ENCODE peak calls at places on chromosome 10, in nine cellular contexts. One of them, this sample, is unnamed.
A peak's percentile ranks its signal among the peaks of the same experiment; 100 is the strongest.

GRCh38 chr10:34489973-34490372 is 325.1 kb downstream of the PARD3 start:
- DNase-seq in AG09319: no peak
- DNase-seq in pancreas: no peak
- DNase-seq in upper lobe of left lung: no peak
- DNase-seq in fibroblast of the aortic adventitia: peak; percentile 61
- DNase-seq in AG04450: peak; percentile 8
- DNase-seq in CD8-positive, alpha-beta T cell: no peak
- DNase-seq in GM13976: no peak
- DNase-seq in adrenal gland: no peak
- DNase-seq in this sample: no peak

GRCh38 chr10:127922675-127923366 is 15.9 kb downstream of the PTPRE start:
- DNase-seq in AG09319: peak; percentile 36
- DNase-seq in CD8-positive, alpha-beta T cell: no peak
- DNase-seq in fibroblast of the aortic adventitia: peak; percentile 62
- DNase-seq in AG04450: no peak
- DNase-seq in pancreas: no peak
- DNase-seq in GM13976: no peak
- DNase-seq in adrenal gland: peak; percentile 92
- DNase-seq in upper lobe of left lung: peak; percentile 75
- DNase-seq in this sample: no peak

GRCh38 chr10:99539820-99540219 is 7.1 kb downstream of the NKX2-3 start:
- DNase-seq in pancreas: no peak
- DNase-seq in AG04450: no peak
- DNase-seq in CD8-positive, alpha-beta T cell: no peak
- DNase-seq in AG09319: no peak
- DNase-seq in GM13976: no peak
- DNase-seq in upper lobe of left lung: no peak
- DNase-seq in adrenal gland: no peak
- DNase-seq in fibroblast of the aortic adventitia: no peak
- DNase-seq in this sample: no peak

GRCh38 chr10:74208997-74209396 is 58.0 kb downstream of the ADK start:
- DNase-seq in AG09319: no peak
- DNase-seq in GM13976: no peak
- DNase-seq in fibroblast of the aortic adventitia: no peak
- DNase-seq in AG04450: no peak
- DNase-seq in adrenal gland: no peak
- DNase-seq in upper lobe of left lung: no peak
- DNase-seq in pancreas: no peak
- DNase-seq in CD8-positive, alpha-beta T cell: no peak
- DNase-seq in this sample: no peak

GRCh38 chr10:86064931-86065662 is 301.5 kb downstream of the GRID1 start:
- DNase-seq in AG09319: no peak
- DNase-seq in GM13976: no peak
- DNase-seq in upper lobe of left lung: no peak
- DNase-seq in pancreas: no peak
- DNase-seq in fibroblast of the aortic adventitia: no peak
- DNase-seq in adrenal gland: no peak
- DNase-seq in CD8-positive, alpha-beta T cell: no peak
- DNase-seq in AG04450: no peak
- DNase-seq in this sample: no peak

GRCh38 chr10:114073787-114074186 is 30.1 kb downstream of the ADRB1 start:
- DNase-seq in fibroblast of the aortic adventitia: no peak
- DNase-seq in CD8-positive, alpha-beta T cell: peak; percentile 24
- DNase-seq in GM13976: no peak
- DNase-seq in upper lobe of left lung: peak; percentile 42
- DNase-seq in adrenal gland: no peak
- DNase-seq in AG04450: no peak
- DNase-seq in AG09319: no peak
- DNase-seq in pancreas: no peak
- DNase-seq in this sample: no peak

GRCh38 chr10:116868722-116869121 is 19.4 kb downstream of the ENO4 start:
- DNase-seq in AG04450: no peak
- DNase-seq in pancreas: no peak
- DNase-seq in CD8-positive, alpha-beta T cell: no peak
- DNase-seq in upper lobe of left lung: no peak
- DNase-seq in AG09319: no peak
- DNase-seq in fibroblast of the aortic adventitia: no peak
- DNase-seq in GM13976: no peak
- DNase-seq in adrenal gland: no peak
- DNase-seq in this sample: no peak

GRCh38 chr10:100038561-100039071 is 28.9 kb upstream of the DNMBP start:
- DNase-seq in AG09319: no peak
- DNase-seq in CD8-positive, alpha-beta T cell: no peak
- DNase-seq in pancreas: no peak
- DNase-seq in fibroblast of the aortic adventitia: peak; percentile 32
- DNase-seq in adrenal gland: no peak
- DNase-seq in upper lobe of left lung: no peak
- DNase-seq in GM13976: no peak
- DNase-seq in AG04450: no peak
- DNase-seq in this sample: no peak

GRCh38 chr10:29344073-29344820 is 55.4 kb downstream of the LYZL1 start:
- DNase-seq in CD8-positive, alpha-beta T cell: no peak
- DNase-seq in AG09319: peak; percentile 5
- DNase-seq in upper lobe of left lung: no peak
- DNase-seq in AG04450: no peak
- DNase-seq in fibroblast of the aortic adventitia: peak; percentile 25
- DNase-seq in pancreas: no peak
- DNase-seq in GM13976: no peak
- DNase-seq in adrenal gland: peak; percentile 28
- DNase-seq in this sample: no peak

GRCh38 chr10:113557389-113558321 is 4.8 kb downstream of the HABP2 start:
- DNase-seq in fibroblast of the aortic adventitia: no peak
- DNase-seq in adrenal gland: peak; percentile 44
- DNase-seq in GM13976: no peak
- DNase-seq in AG04450: no peak
- DNase-seq in pancreas: no peak
- DNase-seq in CD8-positive, alpha-beta T cell: no peak
- DNase-seq in AG09319: no peak
- DNase-seq in upper lobe of left lung: no peak
- DNase-seq in this sample: no peak

GRCh38 chr10:58954163-58954562 is 222.3 kb upstream of the PHYHIPL start:
- DNase-seq in pancreas: no peak
- DNase-seq in GM13976: no peak
- DNase-seq in AG09319: no peak
- DNase-seq in fibroblast of the aortic adventitia: no peak
- DNase-seq in upper lobe of left lung: no peak
- DNase-seq in adrenal gland: no peak
- DNase-seq in AG04450: no peak
- DNase-seq in CD8-positive, alpha-beta T cell: no peak
- DNase-seq in this sample: no peak

GRCh38 chr10:105611244-105611798 is 970.2 kb downstream of the SORCS3 start:
- DNase-seq in upper lobe of left lung: no peak
- DNase-seq in fibroblast of the aortic adventitia: no peak
- DNase-seq in AG09319: no peak
- DNase-seq in AG04450: no peak
- DNase-seq in adrenal gland: no peak
- DNase-seq in pancreas: no peak
- DNase-seq in GM13976: no peak
- DNase-seq in CD8-positive, alpha-beta T cell: no peak
- DNase-seq in this sample: no peak

GRCh38 chr10:132375795-132376297 is 21.2 kb upstream of the PWWP2B start:
- DNase-seq in fibroblast of the aortic adventitia: no peak
- DNase-seq in pancreas: no peak
- DNase-seq in upper lobe of left lung: no peak
- DNase-seq in GM13976: no peak
- DNase-seq in adrenal gland: no peak
- DNase-seq in AG04450: no peak
- DNase-seq in CD8-positive, alpha-beta T cell: no peak
- DNase-seq in AG09319: no peak
- DNase-seq in this sample: no peak

GRCh38 chr10:86079088-86079487 is 287.5 kb downstream of the GRID1 start:
- DNase-seq in pancreas: no peak
- DNase-seq in AG09319: no peak
- DNase-seq in adrenal gland: no peak
- DNase-seq in upper lobe of left lung: no peak
- DNase-seq in AG04450: no peak
- DNase-seq in CD8-positive, alpha-beta T cell: no peak
- DNase-seq in GM13976: no peak
- DNase-seq in fibroblast of the aortic adventitia: no peak
- DNase-seq in this sample: no peak

GRCh38 chr10:131885391-131886165 is 15.2 kb upstream of the PPP2R2D start:
- DNase-seq in AG04450: peak; percentile 13
- DNase-seq in pancreas: peak; percentile 94
- DNase-seq in CD8-positive, alpha-beta T cell: peak; percentile 78
- DNase-seq in upper lobe of left lung: peak; percentile 95
- DNase-seq in AG09319: no peak
- DNase-seq in fibroblast of the aortic adventitia: peak; percentile 48
- DNase-seq in GM13976: peak; percentile 90
- DNase-seq in adrenal gland: peak; percentile 70
- DNase-seq in this sample: peak; percentile 85

GRCh38 chr10:76086571-76087260 is 655.3 kb downstream of the LRMDA start:
- DNase-seq in CD8-positive, alpha-beta T cell: no peak
- DNase-seq in fibroblast of the aortic adventitia: peak; percentile 94
- DNase-seq in upper lobe of left lung: no peak
- DNase-seq in pancreas: no peak
- DNase-seq in AG09319: no peak
- DNase-seq in AG04450: peak; percentile 18
- DNase-seq in adrenal gland: peak; percentile 90
- DNase-seq in GM13976: peak; percentile 25
- DNase-seq in this sample: no peak

DNA sequence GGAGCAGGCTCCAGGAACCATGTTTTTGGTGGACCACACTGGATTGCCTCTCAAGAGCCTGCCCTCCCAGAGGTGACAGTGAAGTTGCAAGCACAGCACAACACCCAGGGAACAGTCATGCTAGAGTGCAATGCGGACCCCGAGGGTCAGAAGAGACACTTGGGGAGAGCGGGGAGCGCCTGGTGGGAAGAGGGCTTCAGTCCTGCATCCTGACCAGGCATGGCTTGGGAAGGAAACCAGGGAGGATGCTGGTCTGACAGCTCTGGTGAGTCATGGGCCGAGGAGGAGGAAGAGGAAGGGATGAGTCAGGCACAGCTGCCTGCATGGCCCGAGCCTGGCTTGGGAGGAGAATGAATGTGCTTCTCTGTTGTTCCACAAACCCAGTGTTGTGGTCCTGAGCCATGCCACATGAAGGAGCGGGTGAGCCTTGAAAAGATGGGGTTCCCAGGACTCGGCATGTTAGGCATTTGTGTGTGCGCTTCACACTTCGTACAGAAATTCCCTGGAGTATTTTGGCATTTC is 29.5 kb upstream of the ANKRD2 start:
- DNase-seq in fibroblast of the aortic adventitia: peak; percentile 92
- DNase-seq in CD8-positive, alpha-beta T cell: no peak
- DNase-seq in AG04450: peak; percentile 84
- DNase-seq in adrenal gland: peak; percentile 93
- DNase-seq in GM13976: no peak
- DNase-seq in upper lobe of left lung: no peak
- DNase-seq in pancreas: no peak
- DNase-seq in AG09319: peak; percentile 65
- DNase-seq in this sample: no peak
- TF ChIP-seq CTCF in fibroblast of the aortic adventitia: no peak
- TF ChIP-seq CTCF in CD8-positive, alpha-beta T cell: no peak
- TF ChIP-seq CTCF in AG04450: no peak
- TF ChIP-seq CTCF in adrenal gland: no peak
- TF ChIP-seq CTCF in GM13976: no peak
- TF ChIP-seq CTCF in upper lobe of left lung: no peak
- TF ChIP-seq CTCF in pancreas: no peak
- TF ChIP-seq CTCF in AG09319: no peak
- TF ChIP-seq CTCF in this sample: no peak

GRCh38 chr10:4840151-4840550 is 14.1 kb downstream of the AKR1E2 start:
- DNase-seq in CD8-positive, alpha-beta T cell: no peak
- DNase-seq in pancreas: no peak
- DNase-seq in upper lobe of left lung: no peak
- DNase-seq in fibroblast of the aortic adventitia: no peak
- DNase-seq in AG09319: no peak
- DNase-seq in GM13976: no peak
- DNase-seq in adrenal gland: no peak
- DNase-seq in AG04450: no peak
- DNase-seq in this sample: no peak

GRCh38 chr10:4837551-4837950 is 11.5 kb downstream of the AKR1E2 start:
- DNase-seq in fibroblast of the aortic adventitia: no peak
- DNase-seq in AG04450: no peak
- DNase-seq in upper lobe of left lung: no peak
- DNase-seq in GM13976: no peak
- DNase-seq in pancreas: no peak
- DNase-seq in CD8-positive, alpha-beta T cell: no peak
- DNase-seq in AG09319: no peak
- DNase-seq in adrenal gland: no peak
- DNase-seq in this sample: no peak

GRCh38 chr10:4836416-4836969 is 10.5 kb downstream of the AKR1E2 start:
- DNase-seq in adrenal gland: no peak
- DNase-seq in pancreas: no peak
- DNase-seq in upper lobe of left lung: no peak
- DNase-seq in GM13976: no peak
- DNase-seq in AG09319: no peak
- DNase-seq in CD8-positive, alpha-beta T cell: no peak
- DNase-seq in fibroblast of the aortic adventitia: no peak
- DNase-seq in AG04450: no peak
- DNase-seq in this sample: no peak

GRCh38 chr10:4838743-4839142 is 12.7 kb downstream of the AKR1E2 start:
- DNase-seq in AG04450: no peak
- DNase-seq in CD8-positive, alpha-beta T cell: no peak
- DNase-seq in pancreas: no peak
- DNase-seq in fibroblast of the aortic adventitia: no peak
- DNase-seq in adrenal gland: no peak
- DNase-seq in upper lobe of left lung: no peak
- DNase-seq in AG09319: no peak
- DNase-seq in GM13976: no peak
- DNase-seq in this sample: no peak

GRCh38 chr10:4839353-4839752 is 13.3 kb downstream of the AKR1E2 start:
- DNase-seq in adrenal gland: no peak
- DNase-seq in AG04450: no peak
- DNase-seq in GM13976: no peak
- DNase-seq in fibroblast of the aortic adventitia: no peak
- DNase-seq in AG09319: no peak
- DNase-seq in upper lobe of left lung: no peak
- DNase-seq in CD8-positive, alpha-beta T cell: no peak
- DNase-seq in pancreas: no peak
- DNase-seq in this sample: no peak
- TF ChIP-seq CTCF in adrenal gland: no peak
- TF ChIP-seq CTCF in AG04450: no peak
- TF ChIP-seq CTCF in GM13976: no peak
- TF ChIP-seq CTCF in fibroblast of the aortic adventitia: no peak
- TF ChIP-seq CTCF in AG09319: no peak
- TF ChIP-seq CTCF in upper lobe of left lung: no peak
- TF ChIP-seq CTCF in CD8-positive, alpha-beta T cell: no peak
- TF ChIP-seq CTCF in pancreas: no peak
- TF ChIP-seq CTCF in this sample: no peak

DNA sequence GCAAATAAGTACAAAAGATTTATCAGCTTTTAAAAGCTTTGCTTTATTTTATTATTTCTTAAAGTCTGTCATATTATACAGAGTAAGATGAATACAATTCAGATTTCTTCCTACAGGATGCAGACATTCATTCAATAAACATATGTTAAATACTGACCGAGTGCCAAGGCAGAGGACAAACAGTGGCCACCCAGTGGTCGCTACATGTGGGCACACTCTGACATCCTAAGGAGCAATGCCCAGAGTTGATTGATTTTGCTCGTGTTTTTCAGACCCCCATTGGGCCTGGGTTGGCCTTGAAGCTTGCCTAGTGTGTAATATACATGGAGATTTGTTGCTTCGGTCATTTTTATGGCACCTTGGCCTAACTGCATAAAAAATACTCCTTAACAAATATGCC is 201.2 kb downstream of the CCDC3 start:
- DNase-seq in CD8-positive, alpha-beta T cell: no peak
- DNase-seq in upper lobe of left lung: no peak
- DNase-seq in AG09319: no peak
- DNase-seq in adrenal gland: no peak
- DNase-seq in pancreas: no peak
- DNase-seq in AG04450: no peak
- DNase-seq in fibroblast of the aortic adventitia: no peak
- DNase-seq in GM13976: no peak
- DNase-seq in this sample: no peak
- TF ChIP-seq CTCF in CD8-positive, alpha-beta T cell: no peak
- TF ChIP-seq CTCF in upper lobe of left lung: no peak
- TF ChIP-seq CTCF in AG09319: no peak
- TF ChIP-seq CTCF in adrenal gland: no peak
- TF ChIP-seq CTCF in pancreas: no peak
- TF ChIP-seq CTCF in AG04450: peak; percentile 12
- TF ChIP-seq CTCF in fibroblast of the aortic adventitia: no peak
- TF ChIP-seq CTCF in GM13976: no peak
- TF ChIP-seq CTCF in this sample: no peak

GRCh38 chr10:15015451-15015850 is 28.3 kb upstream of the OLAH start:
- DNase-seq in upper lobe of left lung: no peak
- DNase-seq in adrenal gland: no peak
- DNase-seq in AG04450: no peak
- DNase-seq in pancreas: no peak
- DNase-seq in GM13976: no peak
- DNase-seq in CD8-positive, alpha-beta T cell: no peak
- DNase-seq in fibroblast of the aortic adventitia: peak; percentile 8
- DNase-seq in AG09319: no peak
- DNase-seq in this sample: no peak
- TF ChIP-seq CTCF in upper lobe of left lung: no peak
- TF ChIP-seq CTCF in adrenal gland: no peak
- TF ChIP-seq CTCF in AG04450: no peak
- TF ChIP-seq CTCF in pancreas: no peak
- TF ChIP-seq CTCF in GM13976: no peak
- TF ChIP-seq CTCF in CD8-positive, alpha-beta T cell: no peak
- TF ChIP-seq CTCF in fibroblast of the aortic adventitia: no peak
- TF ChIP-seq CTCF in AG09319: no peak
- TF ChIP-seq CTCF in this sample: no peak

This sample was measured in neural crest cell.